ENCODE peak calls at places on chromosomes 6 and 20, in six cellular contexts. C is HepG2, Y is H1, T is HCT116, X is GM12878, I is K562. L is an unnamed sample.

GRCh38 chr6:121365499-121366183 is 31.4 kb upstream of the TBC1D32 start:
- DNase-seq in T (no peak), I (no peak), X (no peak), C (no peak), Y (no peak), L (no peak)

GRCh38 chr6:159977242-159978214 is 8.6 kb downstream of the IGF2R start:
- DNase-seq in X (no peak), C (no peak), T (no peak), I (no peak), Y (no peak), L (no peak)

GRCh38 chr20:20814685-20815084 is 102.2 kb upstream of the RALGAPA2 start:
- DNase-seq in T (no peak), C (peak), I (no peak), X (no peak), Y (peak), L (no peak)

GRCh38 chr6:117605169-117605826 is 3.0 kb upstream of the GOPC start:
- DNase-seq in C (peak), Y (no peak), X (peak), T (peak), I (peak), L (peak)

GRCh38 chr6:144036064-144036873 is 28.2 kb upstream of the PLAGL1 start:
- DNase-seq in T (no peak), Y (no peak), I (no peak), C (peak), X (no peak), L (peak)

GRCh38 chr6:156719720-156720563 is 57.2 kb upstream of the ARID1B start:
- DNase-seq in Y (peak), X (peak), T (peak), I (peak), C (peak), L (peak)

GRCh38 chr6:52499026-52499425 is 77.8 kb downstream of the TRAM2 start:
- DNase-seq in C (no peak), X (no peak), T (no peak), I (no peak), Y (peak), L (no peak)

GRCh38 chr6:111727041-111727440 is 121.4 kb upstream of the TRAF3IP2 start:
- DNase-seq in Y (no peak), C (no peak), T (no peak), X (no peak), I (no peak), L (no peak)

GRCh38 chr6:156814036-156814581 is 36.9 kb downstream of the ARID1B start:
- DNase-seq in I (no peak), T (no peak), X (no peak), Y (no peak), C (no peak), L (no peak)

GRCh38 chr6:112117554-112117953 is 30.2 kb downstream of the FAM229B start:
- DNase-seq in C (no peak), Y (no peak), I (peak), X (no peak), T (no peak), L (peak)

GRCh38 chr6:7697820-7698623 is 27.9 kb upstream of the BMP6 start:
- DNase-seq in X (no peak), I (no peak), T (no peak), Y (no peak), C (peak), L (peak)

GRCh38 chr6:41022294-41022693 is 16.7 kb downstream of the UNC5CL start:
- DNase-seq in T (no peak), Y (no peak), X (no peak), I (no peak), C (no peak), L (peak)
- TF ChIP-seq MAX in T (no peak), Y (no peak), X (no peak), I (no peak), C (no peak), L (no peak)

DNA sequence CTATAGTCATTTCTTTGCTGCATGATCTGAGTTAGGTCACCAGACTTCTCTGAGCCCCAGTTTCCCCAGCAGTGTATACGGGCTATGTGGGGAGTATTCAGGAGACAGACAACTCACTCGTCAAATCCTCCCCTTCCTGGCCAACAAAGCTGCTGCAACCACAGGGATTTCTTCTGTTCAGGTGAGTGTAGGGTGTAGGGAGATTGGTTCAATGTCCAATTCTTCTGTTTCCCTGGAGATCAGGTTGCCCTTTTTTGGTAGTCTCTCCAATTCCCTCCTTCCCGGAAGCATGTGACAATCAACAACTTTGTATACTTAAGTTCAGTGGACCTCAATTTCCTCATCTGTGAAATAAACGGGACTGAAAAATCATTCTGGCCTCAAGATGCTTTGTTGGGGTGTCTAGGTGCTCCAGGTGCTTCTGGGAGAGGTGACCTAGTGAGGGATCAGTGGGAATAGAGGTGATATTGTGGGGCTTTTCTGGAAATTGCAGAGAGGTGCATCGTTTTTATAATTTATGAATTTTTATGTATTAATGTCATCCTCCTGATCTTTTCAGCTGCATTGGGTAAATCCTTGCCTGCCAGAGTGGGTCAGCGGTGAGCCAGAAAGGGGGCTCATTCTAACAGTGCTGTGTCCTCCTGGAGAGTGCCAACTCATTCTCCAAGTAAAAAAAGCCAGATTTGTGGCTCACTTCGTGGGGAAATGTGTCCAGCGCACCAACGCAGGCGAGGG is 594 bp upstream of the CDKN1A start:
- DNase-seq in I (no peak), Y (no peak), X (no peak), T (no peak), C (peak), L (peak)
- TF ChIP-seq EZH2 in I (no peak), Y (no peak), X (no peak), T (no peak), C (no peak), L (no peak)

DNA sequence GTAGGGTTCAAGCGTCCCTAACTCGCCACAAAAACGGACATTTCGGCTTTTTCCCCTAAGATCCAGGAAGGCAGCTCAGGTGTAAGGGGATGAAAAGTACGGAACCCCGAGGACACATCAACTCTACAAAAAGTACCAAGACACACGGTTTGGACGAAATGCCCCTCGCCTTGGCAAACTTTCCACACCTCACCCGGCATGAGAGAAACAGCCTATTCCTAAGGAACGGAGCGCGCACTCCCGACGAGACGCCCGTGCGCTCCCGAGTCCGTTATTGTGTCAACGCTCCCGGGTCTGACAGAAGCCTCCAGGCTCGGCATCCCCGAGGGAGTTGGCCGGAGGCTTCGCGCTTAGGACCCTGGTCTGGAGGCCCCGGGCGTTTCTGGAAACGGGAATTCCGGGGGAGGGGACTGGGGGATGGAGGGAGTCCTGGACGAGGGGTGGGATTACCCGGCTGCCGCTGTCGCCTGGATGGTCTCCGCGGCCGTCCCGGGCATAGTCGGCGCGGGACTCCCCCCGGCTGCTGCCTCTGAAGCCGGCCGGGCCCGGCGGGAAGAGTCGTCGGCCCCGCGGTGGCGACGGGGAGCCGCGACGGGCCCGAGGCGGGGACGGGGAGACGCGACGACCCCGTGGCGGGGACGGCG is 808 bp downstream of the ZNF318 start:
- DNase-seq in X (no peak), T (no peak), Y (peak), C (peak), I (no peak), L (peak)
- H2AFZ ChIP-seq in X (no peak), T (no peak), Y (no peak), C (no peak), I (peak), L (peak)

GRCh38 chr6:34174846-34175399 is 29.0 kb upstream of the GRM4 start:
- DNase-seq in C (no peak), I (no peak), T (no peak), X (no peak), Y (no peak), L (no peak)
- TF ChIP-seq MAX in C (no peak), I (no peak), T (no peak), X (no peak), Y (no peak), L (no peak)

GRCh38 chr6:119960065-119960464 is 610.5 kb upstream of the MAN1A1 start:
- DNase-seq in I (no peak), Y (no peak), X (no peak), T (no peak), C (no peak), L (no peak)

GRCh38 chr6:119962505-119962904 is 612.9 kb upstream of the MAN1A1 start:
- DNase-seq in X (no peak), T (no peak), Y (no peak), C (no peak), I (no peak), L (no peak)

GRCh38 chr6:119966484-119966883 is 616.9 kb upstream of the MAN1A1 start:
- DNase-seq in T (no peak), Y (peak), I (peak), C (peak), X (no peak), L (no peak)

GRCh38 chr6:119965900-119966299 is 616.3 kb upstream of the MAN1A1 start:
- DNase-seq in X (no peak), I (no peak), Y (no peak), T (no peak), C (no peak), L (no peak)
- TF ChIP-seq EZH2 in X (no peak), I (no peak), Y (no peak), T (no peak), C (no peak), L (no peak)

GRCh38 chr6:8983202-8983688 is 547.9 kb upstream of the SLC35B3 start:
- DNase-seq in C (peak), Y (peak), X (peak), I (peak), T (peak), L (peak)
- H2AFZ ChIP-seq in C (no peak), Y (peak), X (no peak), I (no peak), T (peak), L (no peak)

GRCh38 chr20:11777387-11777786 is 140.3 kb upstream of the BTBD3 start:
- DNase-seq in T (no peak), I (no peak), C (no peak), X (no peak), Y (no peak), L (no peak)

GRCh38 chr20:11780765-11781369 is 136.8 kb upstream of the BTBD3 start:
- DNase-seq in I (no peak), C (no peak), Y (no peak), T (no peak), X (no peak), L (no peak)

GRCh38 chr20:11776687-11777086 is 141.0 kb upstream of the BTBD3 start:
- DNase-seq in X (no peak), C (no peak), Y (no peak), T (no peak), I (no peak), L (no peak)

GRCh38 chr20:11783102-11783861 is 134.4 kb upstream of the BTBD3 start:
- DNase-seq in T (no peak), X (no peak), Y (no peak), I (no peak), C (no peak), L (no peak)

GRCh38 chr20:11777861-11778570 is 139.7 kb upstream of the BTBD3 start:
- DNase-seq in X (no peak), T (no peak), Y (no peak), I (no peak), C (no peak), L (peak)
- TF ChIP-seq MAX in X (no peak), T (no peak), Y (no peak), I (no peak), C (no peak), L (no peak)

L was measured in endothelial cell of umbilical vein.